ENCODE peak calls at places on chromosomes 1 and 21, in seven cellular contexts. M is adipocyte, R is colonic mucosa, J is cardiac muscle cell, G is PC-3, P is tibial artery, B is HCT116. H is an unnamed sample. For H3K4me1, the result is how much of the 10 kb centered on the place peaks cover.

GRCh38 chr1:11929849-11930248 is 3.6 kb upstream of the KIAA2013 start:
- DNase-seq in J (peak), M (peak), G (peak), R (peak), P (peak), B (no peak), H (peak)

GRCh38 chr1:23029337-23029736 is 10.1 kb downstream of the KDM1A start:
- DNase-seq in P (no peak), J (no peak), G (no peak), R (no peak), M (no peak), B (no peak), H (no peak)

GRCh38 chr1:238951809-238952208 is 434.6 kb upstream of the CHRM3 start:
- DNase-seq in J (peak), P (no peak), M (peak), G (peak), B (no peak), R (peak), H (peak)

GRCh38 chr1:240122639-240123604 is 31.2 kb downstream of the FMN2 start:
- DNase-seq in B (no peak), M (no peak), P (no peak), R (peak), J (peak), G (no peak), H (no peak)

GRCh38 chr1:164805399-164805798 is 246.4 kb downstream of the PBX1 start:
- DNase-seq in J (no peak), G (no peak), R (no peak), M (peak), P (no peak), B (no peak), H (no peak)

GRCh38 chr1:113811353-113811887 is 856 bp downstream of the RSBN1 start:
- DNase-seq in G (peak), J (peak), B (no peak), P (no peak), R (peak), M (peak), H (peak)

GRCh38 chr21:23951251-23951650 is 1656.0 kb downstream of the MRPL39 start:
- DNase-seq in B (no peak), R (no peak), G (peak), M (no peak), P (no peak), J (no peak), H (no peak)

GRCh38 chr21:26140185-26140584 is 30.4 kb downstream of the APP start:
- DNase-seq in M (peak), J (no peak), B (peak), G (peak), R (peak), P (peak), H (no peak)

GRCh38 chr1:29260531-29260930 is 24.2 kb downstream of the PTPRU start:
- DNase-seq in J (no peak), P (peak), M (no peak), R (no peak), B (no peak), G (no peak), H (no peak)
- H3K4me3 ChIP-seq in J (no peak), P (no peak), M (peak), R (no peak), B (no peak), G (no peak), H (no peak)

DNA sequence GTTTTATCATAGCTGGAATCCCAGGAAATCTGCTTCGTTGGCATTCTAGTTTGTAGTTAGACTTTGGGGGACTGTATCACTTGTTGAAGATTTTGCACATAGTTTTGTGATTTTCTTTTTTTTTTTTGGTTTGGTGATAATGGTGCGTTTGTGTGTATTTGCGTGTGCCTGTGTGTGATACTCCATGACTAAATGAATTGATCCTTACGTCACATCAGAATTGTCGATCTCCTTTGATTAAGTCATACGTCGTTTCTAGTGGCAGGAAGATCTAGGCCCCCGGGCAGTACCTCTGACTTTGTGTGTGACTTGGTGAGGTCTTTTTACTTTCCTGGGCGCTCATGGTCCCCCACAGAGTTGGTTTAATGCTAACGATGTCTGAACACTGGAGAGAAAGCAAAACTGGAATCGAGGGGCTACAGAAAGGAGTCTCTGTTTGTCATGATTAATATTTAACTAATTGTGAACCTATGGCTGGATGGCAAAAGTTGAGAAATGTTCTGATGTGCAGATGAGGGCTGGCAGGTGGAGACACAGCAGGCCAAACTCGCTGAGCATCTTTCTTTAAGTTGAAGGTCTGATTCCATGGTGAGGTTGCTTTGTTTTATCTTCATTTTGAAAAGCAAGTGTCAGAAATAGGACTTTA is 2.4 kb downstream of the RASSF5 start:
- DNase-seq in P (peak), G (no peak), M (no peak), B (no peak), R (no peak), J (no peak), H (no peak)
- H3K4me1 ChIP-seq in P (under half), G (half or more), M (under half), B (under half), R (under half), J (under half), H (under half)

DNA sequence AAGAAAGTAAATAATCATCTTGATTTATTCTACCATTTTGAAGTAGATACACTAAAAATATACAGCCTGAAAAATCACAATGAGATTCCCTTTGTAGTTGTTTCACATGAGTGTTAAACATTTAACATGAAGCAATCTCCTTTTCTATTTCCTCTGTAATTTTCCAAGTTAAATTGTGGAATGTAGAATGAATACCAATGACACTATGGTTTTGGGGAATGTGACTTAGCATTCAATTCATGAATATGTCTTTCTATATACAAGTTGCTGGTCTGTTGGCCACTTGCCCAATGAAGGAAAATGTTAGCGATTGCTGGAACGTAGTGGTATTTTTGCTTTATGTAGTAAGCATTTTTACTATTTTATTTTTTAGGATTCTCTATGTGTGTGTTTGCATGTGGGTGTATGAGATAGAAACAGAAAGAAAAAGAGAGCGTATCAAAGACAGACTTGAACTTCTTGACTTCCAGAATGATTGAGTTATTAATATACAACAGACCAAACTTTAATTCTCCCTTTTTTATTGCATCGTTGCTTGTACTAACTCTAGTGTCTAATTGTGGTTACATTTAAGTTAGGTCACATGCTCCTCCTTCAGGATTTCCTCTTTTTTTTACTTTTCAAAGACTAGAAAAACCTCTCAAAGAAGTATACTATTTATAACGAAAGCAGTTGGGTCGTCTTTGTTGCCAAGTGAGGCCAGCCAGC is 5.9 kb downstream of the TGFB2 start:
- DNase-seq in M (peak), R (no peak), P (no peak), B (no peak), J (no peak), G (peak), H (no peak)
- H3K4me3 ChIP-seq in M (peak), R (no peak), P (peak), B (no peak), J (peak), G (peak), H (no peak)

GRCh38 chr1:201482755-201483154 is 13.8 kb upstream of the PHLDA3 start:
- DNase-seq in B (no peak), J (no peak), P (no peak), R (no peak), M (no peak), G (no peak), H (no peak)

GRCh38 chr1:201487742-201488141 is 18.8 kb upstream of the PHLDA3 start:
- DNase-seq in G (no peak), M (no peak), J (no peak), R (no peak), B (no peak), P (no peak), H (no peak)

GRCh38 chr1:201486158-201486557 is 17.2 kb upstream of the PHLDA3 start:
- DNase-seq in M (no peak), J (peak), G (no peak), B (no peak), R (no peak), P (no peak), H (no peak)

GRCh38 chr1:201483373-201483949 is 14.5 kb upstream of the PHLDA3 start:
- DNase-seq in P (no peak), M (no peak), G (no peak), R (no peak), J (no peak), B (no peak), H (no peak)

GRCh38 chr1:201485184-201485774 is 16.3 kb upstream of the PHLDA3 start:
- DNase-seq in B (no peak), J (no peak), G (no peak), P (no peak), R (no peak), M (no peak), H (no peak)
- H3K4me1 ChIP-seq in B (under half), J (under half), G (under half), P (under half), R (under half), M (under half), H (under half)

GRCh38 chr1:47438321-47439150 is 692 bp downstream of the FOXD2 start:
- DNase-seq in J (no peak), R (peak), B (no peak), P (peak), M (no peak), G (no peak), H (peak)
- H3K4me3 ChIP-seq in J (peak), R (peak), B (peak), P (peak), M (no peak), G (peak), H (peak)

DNA sequence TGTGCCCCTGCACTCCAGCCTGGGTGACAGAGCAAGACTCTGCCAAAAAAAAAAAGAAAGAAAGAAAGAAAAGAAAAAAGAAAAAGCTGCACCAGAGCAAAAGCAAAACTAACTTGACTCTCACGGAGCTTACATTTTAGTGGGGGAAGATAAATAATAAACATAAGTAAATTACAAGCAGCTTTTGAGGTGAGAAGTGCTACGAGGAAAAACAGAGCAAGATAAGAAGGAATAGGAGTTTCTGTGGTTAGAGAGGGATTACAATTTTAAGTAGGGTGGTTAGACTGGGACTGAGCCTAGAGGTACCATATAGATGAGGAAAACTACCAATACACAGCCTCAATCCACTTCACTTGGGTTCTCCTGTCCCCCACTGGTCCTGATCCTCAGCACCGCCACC is 43.9 kb downstream of the TGFBR3 start:
- DNase-seq in G (no peak), R (no peak), M (no peak), B (no peak), J (no peak), P (no peak), H (no peak)
- H3K4me1 ChIP-seq in G (under half), R (under half), M (under half), B (under half), J (under half), P (under half), H (under half)

GRCh38 chr1:210674151-210674550 is 345.4 kb downstream of the HHAT start:
- DNase-seq in R (no peak), B (no peak), M (no peak), J (no peak), P (no peak), G (no peak), H (no peak)
- H3K4me3 ChIP-seq in R (no peak), B (no peak), M (no peak), J (no peak), P (no peak), G (no peak), H (no peak)

DNA sequence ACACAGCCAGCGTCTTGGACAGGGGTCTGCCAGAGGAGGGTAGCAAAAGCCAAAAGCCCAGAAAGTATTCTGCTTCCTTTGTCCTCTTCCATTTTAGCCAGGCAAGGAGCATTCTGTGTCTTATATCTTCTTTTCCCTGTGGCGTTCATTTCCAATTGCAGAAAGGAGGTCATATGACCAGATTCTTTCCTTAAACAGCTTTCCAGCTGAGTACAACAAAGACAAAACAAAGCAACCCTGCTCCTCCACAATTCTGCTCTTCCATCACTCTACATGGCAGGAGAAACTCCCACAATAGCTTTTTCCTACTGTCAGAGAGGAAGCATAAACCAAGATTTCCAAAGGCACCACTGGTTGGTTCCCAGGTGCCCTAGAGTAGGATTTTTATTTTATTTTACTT is 19.7 kb downstream of the ENSA start:
- DNase-seq in P (peak), G (no peak), R (no peak), J (no peak), B (no peak), M (peak), H (no peak)
- H3K4me1 ChIP-seq in P (under half), G (under half), R (under half), J (under half), B (under half), M (under half), H (under half)

GRCh38 chr1:147073062-147073432 is 99.2 kb downstream of the PRKAB2 start:
- DNase-seq in M (peak), B (no peak), R (no peak), J (no peak), P (no peak), G (no peak), H (no peak)
- H3K4me3 ChIP-seq in M (peak), B (no peak), R (no peak), J (no peak), P (peak), G (no peak), H (no peak)

H was measured in HAP-1.